ENCODE peak calls at places on chromosome 3, in four cellular contexts. J is NCI-H524 treated with DMSO at 0.1 percent for 48 hours, B is NAMALWA, A is T-helper 1 cell. V is an unnamed sample.

GRCh38 chr3:123157598-123158287 is 44.0 kb upstream of the SEC22A start:
- DNase-seq in J (no peak), B (no peak), A (no peak), V (no peak)

GRCh38 chr3:49616491-49616941 is 57.6 kb upstream of the APEH start:
- DNase-seq in J (no peak), B (no peak), A (no peak), V (no peak)

GRCh38 chr3:85081191-85081895 is 122.6 kb downstream of the CADM2 start:
- DNase-seq in J (no peak), B (no peak), A (no peak), V (no peak)

GRCh38 chr3:53478921-53479664 is 15.3 kb upstream of the CACNA1D start:
- DNase-seq in J (no peak), B (no peak), A (no peak), V (no peak)

GRCh38 chr3:133113526-133113925 is 75.3 kb downstream of the TMEM108 start:
- DNase-seq in J (no peak), B (no peak), A (no peak), V (no peak)

GRCh38 chr3:51985971-51986947 is 2.9 kb downstream of the ACY1 start:
- DNase-seq in J (no peak), B (no peak), A (no peak), V (no peak)

GRCh38 chr3:6655275-6655674 is 205.6 kb upstream of the GRM7 start:
- DNase-seq in J (no peak), B (no peak), A (no peak), V (no peak)

GRCh38 chr3:185297867-185298266 is 44.0 kb upstream of the EHHADH start:
- DNase-seq in J (no peak), B (no peak), A (no peak), V (no peak)

GRCh38 chr3:170534232-170534631 is 51.6 kb downstream of the SLC7A14 start:
- DNase-seq in J (no peak), B (no peak), A (no peak), V (no peak)

V was measured in T-helper 2 cell.